ENCODE peak calls at places on chromosomes 3 and 15, in nine cellular contexts. M, P, X, A, S, K, R, Y and V are unnamed samples.

GRCh38 chr15:60781211-60781713 is 302.3 kb upstream of the ICE2 start:
- DNase-seq in S (no peak), P (no peak), Y (no peak), X (no peak), M (no peak), A (peak), K (no peak), R (no peak), V (no peak)

GRCh38 chr3:117722856-117723255 is 1013.3 kb downstream of the TUSC7 start:
- DNase-seq in A (no peak), X (no peak), M (no peak), Y (no peak), K (no peak), P (no peak), R (no peak), S (no peak), V (no peak)

GRCh38 chr3:140595295-140595694 is 82.6 kb upstream of the TRIM42 start:
- DNase-seq in X (peak), K (no peak), P (peak), S (no peak), R (no peak), M (no peak), Y (no peak), A (no peak), V (no peak)

GRCh38 chr3:163722421-163722820 is 1355.9 kb downstream of the SI start:
- DNase-seq in P (no peak), M (no peak), K (no peak), Y (no peak), X (no peak), A (no peak), R (no peak), S (no peak), V (no peak)

GRCh38 chr3:58299839-58300516 is 6.1 kb upstream of the RPP14 start:
- DNase-seq in Y (no peak), S (no peak), X (peak), K (peak), A (no peak), P (peak), M (no peak), R (no peak), V (no peak)

GRCh38 chr3:101244212-101244575 is 76.2 kb downstream of the IMPG2 start:
- DNase-seq in S (no peak), M (no peak), A (no peak), K (peak), P (no peak), Y (no peak), R (no peak), X (no peak), V (no peak)

GRCh38 chr3:50562866-50563265 is 4.7 kb downstream of the C3orf18 start:
- DNase-seq in A (no peak), M (no peak), X (peak), Y (no peak), P (peak), K (peak), R (no peak), S (no peak), V (no peak)

GRCh38 chr15:60840306-60840702 is 361.4 kb upstream of the ICE2 start:
- DNase-seq in Y (no peak), X (peak), R (no peak), K (peak), P (no peak), S (no peak), M (no peak), A (no peak), V (no peak)

GRCh38 chr15:65957451-65957850 is 88.2 kb downstream of the RAB11A start:
- DNase-seq in X (no peak), P (no peak), A (no peak), S (no peak), M (no peak), Y (no peak), R (no peak), K (no peak), V (no peak)

GRCh38 chr3:162984752-162985151 is 1488.1 kb downstream of the OTOL1 start:
- DNase-seq in S (no peak), A (no peak), R (no peak), M (no peak), K (no peak), Y (no peak), X (peak), P (no peak), V (no peak)

GRCh38 chr3:160210799-160211221 is 14.4 kb upstream of the C3orf80 start:
- DNase-seq in A (no peak), M (no peak), K (peak), R (no peak), P (peak), X (peak), S (no peak), Y (no peak), V (peak)

GRCh38 chr3:52481819-52482521 is 13.2 kb upstream of the STAB1 start:
- DNase-seq in S (peak), R (peak), X (peak), M (no peak), P (no peak), A (no peak), Y (no peak), K (peak), V (no peak)

GRCh38 chr3:56835626-56836025 is 33.9 kb upstream of the ARHGEF3 start:
- DNase-seq in K (peak), M (no peak), S (no peak), X (peak), Y (no peak), P (peak), R (no peak), A (no peak), V (no peak)

GRCh38 chr15:41575282-41575681 is 16.3 kb downstream of the TYRO3 start:
- DNase-seq in X (no peak), P (no peak), R (no peak), M (no peak), S (no peak), A (no peak), Y (no peak), K (no peak), V (no peak)

GRCh38 chr3:68773401-68773800 is 158.9 kb downstream of the TAFA4 start:
- DNase-seq in P (no peak), Y (no peak), S (no peak), K (no peak), R (no peak), X (no peak), M (no peak), A (no peak), V (no peak)

GRCh38 chr3:184145120-184145524 is 10.0 kb downstream of the EIF2B5 start:
- DNase-seq in X (peak), M (peak), P (peak), Y (peak), R (no peak), K (peak), A (no peak), S (peak), V (peak)

GRCh38 chr3:44439499-44440295 is 37.8 kb downstream of the ZNF445 start:
- DNase-seq in X (peak), K (peak), S (peak), P (no peak), A (peak), R (no peak), M (peak), Y (peak), V (no peak)

GRCh38 chr15:70507772-70508351 is 255.5 kb downstream of the UACA start:
- DNase-seq in P (peak), R (peak), K (peak), X (peak), A (no peak), S (no peak), Y (peak), M (no peak), V (no peak)

GRCh38 chr15:74799843-74800558 is 12.6 kb upstream of the LMAN1L start:
- DNase-seq in A (peak), R (peak), Y (peak), M (peak), P (peak), K (peak), X (peak), S (peak), V (no peak)

GRCh38 chr15:32886441-32886840 is 168.6 kb downstream of the GREM1 start:
- DNase-seq in M (no peak), P (no peak), S (no peak), R (no peak), A (no peak), Y (no peak), X (no peak), K (no peak), V (no peak)

GRCh38 chr15:55403531-55403930 is 4.6 kb downstream of the CCPG1 start:
- DNase-seq in K (peak), P (no peak), R (no peak), X (peak), A (no peak), S (no peak), M (no peak), Y (no peak), V (no peak)

GRCh38 chr15:25767356-25768151 is 95.6 kb downstream of the ATP10A start:
- DNase-seq in A (no peak), S (no peak), P (no peak), R (no peak), X (no peak), K (no peak), Y (no peak), M (no peak), V (no peak)

GRCh38 chr15:81256916-81257315 is 60.2 kb downstream of the IL16 start:
- DNase-seq in M (no peak), A (no peak), K (peak), R (no peak), X (peak), Y (no peak), P (peak), S (no peak), V (peak)

GRCh38 chr3:31533169-31533870 is 595 bp downstream of the STT3B start:
- DNase-seq in S (peak), P (peak), X (peak), K (peak), A (peak), R (peak), Y (peak), M (peak), V (no peak)

GRCh38 chr3:109927161-109927560 is 589.8 kb upstream of the DPPA4 start:
- DNase-seq in X (peak), R (no peak), M (no peak), K (peak), S (no peak), A (no peak), Y (no peak), P (peak), V (peak)

GRCh38 chr3:141402476-141403171 is 34.3 kb downstream of the ZBTB38 start:
- DNase-seq in A (peak), M (peak), S (peak), X (peak), K (peak), Y (peak), P (peak), R (peak), V (no peak)

GRCh38 chr3:169383770-169384169 is 279.7 kb downstream of the MECOM start:
- DNase-seq in Y (no peak), A (no peak), S (no peak), M (no peak), R (no peak), X (peak), P (no peak), K (no peak), V (no peak)

GRCh38 chr15:36757189-36757814 is 177.9 kb downstream of the CDIN1 start:
- DNase-seq in R (no peak), X (peak), S (no peak), P (peak), A (no peak), Y (no peak), K (peak), M (no peak), V (peak)

GRCh38 chr3:157566596-157566995 is 63.4 kb upstream of the VEPH1 start:
- DNase-seq in X (no peak), R (no peak), K (no peak), A (no peak), Y (no peak), P (no peak), S (no peak), M (no peak), V (no peak)

GRCh38 chr3:40476478-40477470 is at the start of gene ZNF619:
- DNase-seq in S (peak), R (peak), Y (peak), X (peak), P (peak), K (peak), A (peak), M (peak), V (peak)

GRCh38 chr3:59320080-59320479 is 270.3 kb upstream of the CFAP20DC start:
- DNase-seq in P (peak), A (no peak), R (no peak), X (no peak), K (no peak), Y (no peak), M (no peak), S (no peak), V (no peak)

GRCh38 chr3:149879872-149880271 is 66.9 kb downstream of the RNF13 start:
- DNase-seq in M (peak), X (peak), S (peak), Y (peak), A (peak), R (no peak), K (peak), P (peak), V (peak)

GRCh38 chr3:100875239-100875638 is 118.0 kb downstream of the ABI3BP start:
- DNase-seq in A (peak), S (no peak), X (peak), P (peak), R (no peak), M (peak), K (peak), Y (peak), V (peak)

GRCh38 chr3:152309535-152310317 is 41.0 kb downstream of the MBNL1 start:
- DNase-seq in A (no peak), X (peak), S (no peak), P (peak), M (no peak), K (peak), Y (no peak), R (no peak), V (peak)

DNA sequence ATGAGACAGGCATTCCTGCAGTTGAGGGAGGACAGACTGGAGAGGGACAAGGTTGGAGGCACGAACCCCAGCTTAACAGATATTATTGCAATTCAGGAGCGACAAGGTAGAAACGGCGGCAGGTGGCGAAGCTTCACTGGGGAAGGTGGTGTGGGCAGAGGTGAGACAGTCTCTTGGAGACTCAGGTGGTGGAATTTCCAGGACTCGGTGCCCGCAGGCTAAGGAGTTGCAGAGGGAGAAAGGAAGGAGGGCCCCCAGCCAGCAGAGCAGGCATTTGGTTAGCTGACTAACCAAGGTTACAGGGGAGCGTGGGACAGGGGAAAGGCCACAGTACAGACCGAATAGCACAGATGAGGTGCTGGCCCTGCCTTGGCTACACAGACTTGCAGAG is 3.0 kb downstream of the FAM174B start:
- DNase-seq in K (no peak), M (no peak), R (no peak), X (no peak), A (no peak), Y (no peak), S (no peak), P (peak), V (no peak)
- TF ChIP-seq CTCF in K (no peak), M (no peak), R (no peak), X (no peak), A (no peak), Y (no peak), S (no peak), P (no peak), V (no peak)

DNA sequence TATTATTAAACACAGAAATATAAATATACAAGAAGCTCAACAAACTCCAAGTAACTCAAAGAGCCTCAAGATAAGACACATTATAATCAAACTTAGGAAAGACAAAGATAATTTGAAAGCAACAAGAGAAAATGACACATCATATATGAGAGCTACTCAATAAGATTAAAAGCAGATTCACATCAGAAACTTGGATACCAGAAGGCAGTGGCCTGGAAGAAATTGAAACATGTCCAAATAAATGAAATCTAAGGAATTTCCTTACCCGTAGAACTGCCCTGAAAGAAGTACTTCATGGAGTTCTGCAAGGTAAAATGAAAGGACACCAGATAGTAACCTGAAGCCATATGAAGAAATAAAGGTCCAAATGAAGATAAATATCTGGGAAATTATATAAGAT is 113.9 kb downstream of the LSAMP start:
- DNase-seq in P (no peak), M (no peak), A (no peak), R (no peak), Y (no peak), S (no peak), K (no peak), X (no peak), V (peak)
- H3K4me3 ChIP-seq in P (no peak), M (no peak), A (no peak), R (no peak), Y (no peak), S (no peak), K (no peak), X (no peak), V (no peak)

GRCh38 chr3:173216063-173216462 is 75.0 kb upstream of the SPATA16 start:
- DNase-seq in X (no peak), R (no peak), A (peak), Y (peak), P (no peak), M (no peak), S (no peak), K (no peak), V (no peak)

GRCh38 chr3:173217127-173217526 is 76.1 kb upstream of the SPATA16 start:
- DNase-seq in M (no peak), X (peak), A (no peak), K (peak), Y (no peak), S (no peak), R (no peak), P (no peak), V (no peak)

GRCh38 chr3:173225351-173225750 is 84.3 kb upstream of the SPATA16 start:
- DNase-seq in R (no peak), X (no peak), K (no peak), Y (no peak), P (no peak), M (no peak), A (no peak), S (no peak), V (no peak)

GRCh38 chr3:173221010-173221409 is 80.0 kb upstream of the SPATA16 start:
- DNase-seq in K (no peak), M (no peak), A (no peak), S (no peak), R (no peak), X (no peak), Y (no peak), P (peak), V (no peak)
- TF ChIP-seq CTCF in K (peak), M (no peak), A (no peak), S (no peak), R (peak), X (peak), Y (peak), P (peak), V (peak)

GRCh38 chr15:67914537-67915373 is 74.9 kb upstream of the RNU6-1 start:
- DNase-seq in Y (peak), A (peak), P (peak), S (peak), R (peak), X (peak), M (peak), K (peak), V (no peak)

GRCh38 chr15:67911727-67912126 is 71.9 kb upstream of the RNU6-1 start:
- DNase-seq in A (no peak), P (no peak), Y (no peak), M (no peak), X (no peak), R (no peak), S (no peak), K (no peak), V (no peak)

GRCh38 chr15:67916051-67916374 is 76.2 kb upstream of the RNU6-1 start:
- DNase-seq in S (no peak), X (no peak), A (no peak), R (no peak), K (no peak), P (no peak), M (no peak), Y (no peak), V (no peak)

GRCh38 chr15:67915374-67916050 is 75.7 kb upstream of the RNU6-1 start:
- DNase-seq in M (peak), R (peak), K (no peak), S (peak), Y (peak), P (peak), X (peak), A (peak), V (no peak)

DNA sequence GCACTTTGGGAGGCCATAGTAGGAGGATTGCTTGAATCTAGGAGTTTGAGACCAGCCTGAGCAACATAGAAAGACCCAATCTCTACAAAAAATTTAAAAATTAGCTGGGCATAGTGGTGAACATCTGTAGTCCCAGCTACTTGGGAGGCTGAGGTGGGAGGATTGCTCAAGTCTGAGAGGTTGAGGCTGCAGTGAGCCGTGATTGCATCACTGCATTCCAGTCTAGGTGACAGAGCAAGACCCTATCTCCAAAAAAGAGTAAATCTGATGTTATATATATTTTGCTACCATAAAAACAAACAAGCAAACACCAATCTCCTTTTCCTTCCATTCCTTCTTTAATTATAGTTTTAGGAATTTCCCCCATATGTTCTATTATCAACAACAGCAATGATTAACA is 74.2 kb upstream of the RNU6-1 start:
- DNase-seq in Y (no peak), S (no peak), P (no peak), K (no peak), A (no peak), X (no peak), M (no peak), R (no peak), V (no peak)
- H3K4me3 ChIP-seq in Y (no peak), S (no peak), P (no peak), K (no peak), A (no peak), X (no peak), M (no peak), R (no peak), V (no peak)

GRCh38 chr3:22118542-22118941 is 367.5 kb upstream of the ZNF385D start:
- DNase-seq in X (no peak), S (no peak), R (no peak), P (no peak), Y (no peak), M (no peak), A (no peak), K (no peak), V (no peak)

GRCh38 chr3:22121068-22121706 is 370.2 kb upstream of the ZNF385D start:
- DNase-seq in S (no peak), M (no peak), K (no peak), P (no peak), Y (no peak), R (no peak), A (no peak), X (no peak), V (no peak)

GRCh38 chr3:22117091-22117490 is 366.1 kb upstream of the ZNF385D start:
- DNase-seq in X (peak), P (no peak), R (no peak), Y (no peak), A (no peak), K (no peak), M (no peak), S (no peak), V (no peak)

GRCh38 chr3:22115581-22115980 is 364.6 kb upstream of the ZNF385D start:
- DNase-seq in X (no peak), R (no peak), M (no peak), K (no peak), S (no peak), A (no peak), P (peak), Y (no peak), V (no peak)

DNA sequence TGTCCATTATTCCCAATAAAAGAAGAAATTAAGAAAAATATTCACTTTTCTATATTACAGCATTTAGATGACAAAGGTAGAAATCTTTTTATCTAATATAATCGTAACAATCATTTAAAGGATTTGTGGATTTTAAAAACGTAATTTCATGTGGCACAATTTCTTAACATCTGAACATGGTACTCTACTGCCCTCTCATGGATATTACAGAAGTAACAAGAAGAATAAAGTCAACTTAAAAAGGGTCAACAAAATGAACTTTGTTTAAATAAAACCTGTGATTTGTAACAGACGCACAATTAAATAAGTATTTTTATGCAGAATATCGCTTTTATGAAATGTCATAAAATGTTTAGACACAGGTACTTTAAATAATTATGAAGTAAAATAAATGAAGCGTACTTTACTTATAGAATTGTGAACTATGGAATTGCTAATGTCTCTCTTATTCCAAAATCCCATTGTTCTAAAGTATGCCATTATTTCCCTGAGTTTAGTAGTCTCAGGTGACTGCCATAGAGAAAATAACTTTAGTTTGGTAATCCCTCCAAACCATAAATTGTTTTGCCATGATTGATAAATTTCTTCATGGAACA is 366.8 kb upstream of the ZNF385D start:
- DNase-seq in R (no peak), X (peak), K (peak), Y (no peak), P (peak), M (no peak), A (no peak), S (no peak), V (peak)
- TF ChIP-seq CTCF in R (peak), X (peak), K (peak), Y (peak), P (peak), M (peak), A (peak), S (peak), V (peak)

GRCh38 chr15:58049520-58050227 is 15.8 kb downstream of the ALDH1A2 start:
- DNase-seq in M (no peak), S (no peak), Y (no peak), P (no peak), X (no peak), R (no peak), K (no peak), A (no peak), V (no peak)
- H3K4me3 ChIP-seq in M (no peak), S (no peak), Y (no peak), P (no peak), X (no peak), R (no peak), K (no peak), A (no peak), V (no peak)